ENCODE peak calls at places on chromosomes 3 and 15, in four cellular contexts. W is dorsolateral prefrontal cortex, Y is left ventricle myocardium inferior, L is Caco-2. G is an unnamed sample.

GRCh38 chr3:194184265-194184751 is 48.4 kb downstream of the HES1 start:
- DNase-seq in W (no peak), Y (no peak), L (no peak), G (no peak)

GRCh38 chr3:134607054-134608022 is 43.5 kb downstream of the KY start:
- DNase-seq in W (no peak), L (no peak), Y (no peak), G (no peak)

GRCh38 chr3:58626841-58627579 is 39.6 kb downstream of the FAM3D start:
- DNase-seq in Y (no peak), L (no peak), W (no peak), G (no peak)

GRCh38 chr3:113898892-113899291 is 48.9 kb upstream of the ZDHHC23 start:
- DNase-seq in W (no peak), Y (no peak), L (no peak), G (no peak)

GRCh38 chr15:31551323-31551722 is 224.7 kb downstream of the KLF13 start:
- DNase-seq in Y (no peak), L (no peak), W (no peak), G (no peak)

GRCh38 chr3:145815707-145816413 is 345.1 kb downstream of the PLOD2 start:
- DNase-seq in W (no peak), L (no peak), Y (no peak), G (no peak)

GRCh38 chr3:100099621-100100020 is 14.7 kb downstream of the FILIP1L start:
- DNase-seq in L (no peak), W (no peak), Y (no peak), G (no peak)

GRCh38 chr3:195909294-195909644 is 918 bp upstream of the TNK2 start:
- DNase-seq in Y (no peak), L (no peak), W (no peak), G (no peak)

GRCh38 chr15:64763021-64763420 is 12.4 kb downstream of the RBPMS2 start:
- DNase-seq in W (no peak), Y (no peak), L (no peak), G (no peak)

GRCh38 chr3:46750555-46751038 is 32.9 kb upstream of the PRSS50 start:
- DNase-seq in W (no peak), Y (no peak), L (no peak), G (no peak)

GRCh38 chr3:102360211-102360610 is 74.6 kb upstream of the ZPLD1 start:
- DNase-seq in L (no peak), Y (no peak), W (no peak), G (no peak)

GRCh38 chr3:40869939-40870338 is 329.4 kb upstream of the CTNNB1 start:
- DNase-seq in L (no peak), Y (no peak), W (no peak), G (no peak)

GRCh38 chr3:125055913-125056705 is at the start of gene HEG1:
- DNase-seq in L (peak), W (peak), Y (peak), G (peak)

GRCh38 chr3:142027295-142027694 is 122.0 kb downstream of the TFDP2 start:
- DNase-seq in W (no peak), L (no peak), Y (no peak), G (no peak)

GRCh38 chr3:138284957-138285477 is 44.6 kb downstream of the NME9 start:
- DNase-seq in L (no peak), W (no peak), Y (no peak), G (no peak)
- TF ChIP-seq CTCF in L (peak), W (no peak), Y (no peak), G (no peak)

DNA sequence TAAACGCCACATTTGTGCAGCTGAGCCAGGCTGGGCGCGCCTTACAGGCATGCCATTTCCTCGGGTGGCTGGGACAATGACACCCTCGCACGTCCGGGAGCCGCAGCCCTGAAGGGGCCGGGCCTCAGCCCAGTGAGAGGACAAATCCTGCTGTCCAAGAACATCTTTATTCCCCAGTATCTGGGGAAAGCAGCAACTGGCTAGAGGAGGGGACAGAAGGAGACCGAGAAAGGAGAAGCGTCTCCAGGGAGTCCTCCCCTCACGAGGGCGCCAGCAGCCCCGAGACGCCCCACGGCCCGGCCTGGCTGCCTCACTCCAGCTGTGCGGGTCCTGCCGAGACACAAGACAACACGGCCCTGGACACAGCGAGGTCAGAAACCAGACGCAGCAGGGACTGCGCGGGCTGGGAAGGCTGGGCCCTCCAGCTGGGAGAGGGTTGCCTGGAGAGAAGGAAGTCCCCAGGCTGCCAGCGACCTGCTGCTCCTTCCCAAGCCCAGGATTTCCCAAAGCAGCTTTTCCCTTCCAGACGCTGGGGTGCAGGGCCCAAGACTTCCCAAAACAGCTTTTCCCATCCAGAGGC is 130.2 kb downstream of the CHSY1 start:
- DNase-seq in L (no peak), Y (peak), W (peak), G (no peak)
- TF ChIP-seq CTCF in L (no peak), Y (peak), W (no peak), G (no peak)

DNA sequence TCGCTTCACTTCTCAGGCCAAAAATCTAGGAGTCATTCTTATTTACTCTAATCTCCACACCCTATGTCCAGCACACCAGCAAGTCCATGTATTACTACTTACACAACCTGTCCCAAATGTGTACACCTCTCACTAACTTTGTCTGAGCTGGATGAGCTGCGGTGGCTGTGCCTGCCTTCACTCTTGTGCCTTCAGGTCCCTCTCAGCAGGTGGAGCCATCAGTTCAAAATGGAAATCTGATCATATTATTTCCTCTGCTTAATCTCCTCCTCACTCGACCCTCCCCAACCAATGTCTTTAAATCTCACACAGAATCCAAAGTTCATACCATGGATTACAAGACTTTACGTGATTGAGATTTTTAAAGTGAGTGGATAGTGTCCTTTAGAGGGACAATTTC is 82.8 kb downstream of the SSR3 start:
- DNase-seq in L (no peak), W (no peak), Y (no peak), G (no peak)
- TF ChIP-seq CTCF in L (no peak), W (no peak), Y (no peak), G (no peak)

GRCh38 chr15:79185199-79185598 is 94.6 kb upstream of the RASGRF1 start:
- DNase-seq in W (no peak), Y (no peak), L (no peak), G (no peak)
- TF ChIP-seq CTCF in W (peak), Y (no peak), L (peak), G (no peak)

GRCh38 chr15:90730290-90730689 is 13.1 kb downstream of the BLM start:
- DNase-seq in Y (no peak), L (no peak), W (no peak), G (no peak)

DNA sequence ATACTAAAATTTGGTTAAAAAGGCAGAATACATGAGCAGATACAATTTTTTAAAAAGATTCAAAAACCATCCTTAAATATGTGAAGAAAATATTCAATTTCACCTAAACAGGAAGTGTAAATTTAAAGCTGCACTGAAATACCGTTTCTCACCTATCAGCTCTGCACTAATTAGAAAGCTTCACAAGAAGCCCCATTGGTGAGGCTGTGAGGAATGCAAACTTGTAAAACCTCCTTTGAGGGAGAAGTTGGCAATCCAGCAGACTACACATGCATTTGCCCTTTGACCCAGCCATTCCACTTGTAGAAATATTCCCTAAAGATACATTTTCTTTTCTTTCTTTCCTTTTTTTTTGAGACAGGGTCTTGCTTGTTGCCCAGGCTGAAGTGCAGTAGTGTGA is 18.8 kb downstream of the BLM start:
- DNase-seq in W (no peak), L (no peak), Y (no peak), G (no peak)
- TF ChIP-seq CTCF in W (no peak), L (no peak), Y (no peak), G (no peak)

DNA sequence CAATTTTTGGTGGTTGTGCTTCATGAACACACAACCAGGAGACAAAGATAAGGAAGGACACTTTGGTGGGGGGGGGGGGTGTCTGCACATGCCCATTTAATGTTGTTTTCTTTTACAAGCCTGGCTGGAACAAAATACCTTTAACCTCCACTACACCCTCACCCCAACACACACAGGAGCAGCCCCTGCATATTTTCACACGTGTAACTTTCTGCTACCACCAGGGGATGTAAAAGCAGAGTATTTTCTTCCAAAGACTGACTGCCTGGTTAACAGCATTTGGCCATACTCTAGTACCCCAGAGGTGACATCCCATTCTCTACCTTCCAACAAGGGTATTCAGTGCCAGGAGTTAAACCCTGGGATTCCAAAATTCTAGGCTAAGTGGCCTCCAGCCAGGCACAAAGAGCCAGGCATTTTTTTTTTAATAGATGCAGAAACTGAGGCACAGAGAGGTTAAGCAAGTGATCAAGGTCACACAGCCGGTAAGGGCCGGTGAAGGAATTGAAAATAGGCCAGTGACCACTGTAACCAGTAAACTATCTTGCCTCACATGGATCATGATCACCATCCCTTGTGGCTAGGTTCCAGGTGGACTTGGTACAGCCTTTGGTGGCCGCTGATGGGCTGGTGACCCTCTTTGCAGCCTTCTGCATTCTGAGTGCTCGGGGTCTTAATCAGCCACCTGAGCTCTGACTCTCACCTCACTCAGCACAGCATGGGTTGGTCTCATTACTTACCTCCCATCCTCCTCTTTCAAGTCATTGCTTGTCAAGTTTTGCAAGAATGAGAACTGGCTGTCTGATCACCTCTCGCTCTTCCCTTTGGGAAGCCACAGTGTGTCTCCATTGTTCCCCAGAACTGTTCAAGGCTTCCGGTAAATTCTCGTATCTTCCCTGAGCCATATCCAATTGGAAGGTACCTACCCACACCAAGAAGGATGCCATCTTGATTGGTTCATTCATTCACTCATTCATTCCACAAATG is 20.4 kb downstream of the MAGI1 start:
- DNase-seq in W (no peak), L (no peak), Y (no peak), G (no peak)
- TF ChIP-seq CTCF in W (no peak), L (no peak), Y (no peak), G (no peak)

DNA sequence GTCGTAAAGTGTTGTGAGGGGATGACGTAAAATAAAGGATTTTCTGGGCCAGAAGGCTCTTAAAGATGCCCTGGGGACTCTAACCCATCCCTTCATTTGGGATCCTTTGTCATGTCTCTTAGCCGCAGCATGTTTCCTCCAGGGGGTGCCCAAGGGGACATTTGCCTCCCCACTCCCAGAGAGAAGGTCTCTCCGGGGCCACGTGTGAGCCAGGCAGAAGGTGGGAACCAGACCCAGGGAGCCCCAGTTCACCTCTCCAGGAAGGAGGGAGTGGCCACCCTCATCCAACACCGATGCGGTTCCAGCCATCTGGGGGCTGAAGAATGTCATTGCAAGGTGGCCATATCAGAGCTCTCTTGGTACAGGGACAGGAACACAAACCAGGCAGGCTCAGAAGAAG is 25.2 kb downstream of the ST8SIA2 start:
- DNase-seq in W (no peak), Y (no peak), L (no peak), G (no peak)
- TF ChIP-seq CTCF in W (no peak), Y (no peak), L (no peak), G (no peak)

DNA sequence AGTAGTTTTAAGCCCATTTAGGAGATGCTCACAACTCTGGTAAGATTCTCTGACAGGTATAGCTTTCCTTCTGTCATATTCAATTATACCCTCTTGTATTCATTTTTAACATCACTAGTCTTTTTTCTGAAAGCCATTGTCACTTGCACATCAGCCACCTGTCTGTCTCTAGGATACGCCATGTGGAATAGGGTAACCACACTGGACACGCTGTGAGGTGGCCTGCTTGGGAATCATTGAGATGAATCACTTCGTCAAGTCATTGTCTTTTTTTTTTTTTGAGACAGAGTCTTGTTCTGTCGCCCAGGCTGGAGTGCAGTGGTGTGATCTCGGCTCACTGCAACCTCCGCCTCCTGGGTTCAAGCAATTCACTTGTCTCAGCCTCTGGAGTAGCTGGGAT is 7.4 kb downstream of the TM6SF1 start:
- DNase-seq in Y (no peak), L (no peak), W (no peak), G (no peak)
- TF ChIP-seq CTCF in Y (no peak), L (no peak), W (no peak), G (no peak)

GRCh38 chr3:169082076-169082475 is 581.4 kb downstream of the MECOM start:
- DNase-seq in L (no peak), W (no peak), Y (no peak), G (no peak)
- TF ChIP-seq CTCF in L (no peak), W (no peak), Y (no peak), G (no peak)